ENCODE peak calls at places on chromosomes 2 and 18, in four cellular contexts. M is WTC11, U is K562, C is HepG2. I is an unnamed sample.

GRCh38 chr2:158889135-158889853 is 79.1 kb upstream of the TANC1 start:
- DNase-seq in M (no peak), U (no peak), C (no peak), I (no peak)

GRCh38 chr2:210169871-210170441 is 1.3 kb downstream of the KANSL1L start:
- DNase-seq in M (no peak), U (no peak), C (peak), I (no peak)

GRCh38 chr18:8747440-8747937 is 42.1 kb downstream of the MTCL1 start:
- DNase-seq in M (no peak), U (no peak), C (no peak), I (no peak)

GRCh38 chr2:9654429-9655100 is 23.8 kb upstream of the YWHAQ start:
- DNase-seq in M (no peak), U (no peak), C (no peak), I (no peak)

GRCh38 chr18:79930020-79930642 is 21.3 kb downstream of the SLC66A2 start:
- DNase-seq in M (no peak), U (no peak), C (no peak), I (no peak)

GRCh38 chr2:200252661-200253067 is 53.8 kb upstream of the SPATS2L start:
- DNase-seq in M (no peak), U (no peak), C (no peak), I (no peak)

GRCh38 chr2:5474716-5475115 is 217.5 kb upstream of the SOX11 start:
- DNase-seq in M (no peak), U (no peak), C (no peak), I (no peak)

GRCh38 chr2:176468471-176468870 is 199.2 kb downstream of the MTX2 start:
- DNase-seq in M (no peak), U (no peak), C (no peak), I (no peak)

GRCh38 chr2:174901075-174901474 is 104.1 kb downstream of the CHN1 start:
- DNase-seq in M (no peak), U (no peak), C (no peak), I (no peak)

GRCh38 chr2:77121518-77121917 is 400.7 kb downstream of the LRRTM4 start:
- DNase-seq in M (no peak), U (no peak), C (no peak), I (no peak)

GRCh38 chr2:64453710-64454315 is at the start of gene LGALSL:
- DNase-seq in M (peak), U (peak), C (peak), I (peak)

GRCh38 chr2:179593323-179593722 is 268.1 kb downstream of the ZNF385B start:
- DNase-seq in M (no peak), U (no peak), C (no peak), I (no peak)

GRCh38 chr18:57627488-57627887 is 5.9 kb upstream of the NARS1 start:
- DNase-seq in M (no peak), U (no peak), C (no peak), I (no peak)

GRCh38 chr2:217478831-217479435 is 523.9 kb downstream of the TNS1 start:
- DNase-seq in M (peak), U (no peak), C (no peak), I (no peak)

GRCh38 chr2:192194866-192195547 is at the start of gene TMEFF2:
- DNase-seq in M (peak), U (peak), C (peak), I (peak)

GRCh38 chr2:38856165-38856564 is 19.6 kb downstream of the DHX57 start:
- DNase-seq in M (no peak), U (no peak), C (no peak), I (no peak)

GRCh38 chr18:79873449-79874110 is 75.8 kb downstream of the KCNG2 start:
- DNase-seq in M (no peak), U (no peak), C (no peak), I (no peak)

GRCh38 chr2:106030287-106031268 is 163.5 kb downstream of the UXS1 start:
- DNase-seq in M (no peak), U (no peak), C (peak), I (no peak)

GRCh38 chr2:24477229-24477628 is 13.8 kb upstream of the NCOA1 start:
- DNase-seq in M (no peak), U (peak), C (no peak), I (no peak)

GRCh38 chr18:32530947-32531651 is 60.4 kb upstream of the GAREM1 start:
- DNase-seq in M (no peak), U (no peak), C (no peak), I (peak)

GRCh38 chr2:234102112-234102511 is 51.6 kb downstream of the SPP2 start:
- DNase-seq in M (no peak), U (no peak), C (peak), I (no peak)

GRCh38 chr2:14626873-14627272 is 5.6 kb upstream of the LRATD1 start:
- DNase-seq in M (no peak), U (no peak), C (no peak), I (no peak)

GRCh38 chr18:75211002-75211621 is 515 bp downstream of the TSHZ1 start:
- DNase-seq in M (no peak), U (peak), C (peak), I (no peak)

GRCh38 chr2:186059096-186059495 is 320.5 kb downstream of the FSIP2 start:
- DNase-seq in M (no peak), U (no peak), C (no peak), I (no peak)

GRCh38 chr18:48922801-48923730 is 27.7 kb downstream of the SMAD7 start:
- DNase-seq in M (peak), U (peak), C (no peak), I (no peak)

GRCh38 chr2:134558208-134558890 is 160.5 kb downstream of the TMEM163 start:
- DNase-seq in M (no peak), U (no peak), C (no peak), I (no peak)

GRCh38 chr2:101613073-101613704 is 84.3 kb upstream of the MAP4K4 start:
- DNase-seq in M (no peak), U (no peak), C (peak), I (no peak)

GRCh38 chr2:124149571-124149970 is 124.5 kb downstream of the CNTNAP5 start:
- DNase-seq in M (no peak), U (no peak), C (no peak), I (no peak)

GRCh38 chr18:76697441-76697901 is 124.9 kb upstream of the ZNF236 start:
- DNase-seq in M (no peak), U (no peak), C (no peak), I (no peak)

GRCh38 chr18:76699923-76700322 is 122.4 kb upstream of the ZNF236 start:
- DNase-seq in M (no peak), U (no peak), C (no peak), I (no peak)
- TF ChIP-seq ELF4 in M (no peak), U (no peak), C (no peak), I (no peak)

GRCh38 chr2:223696719-223697118 is 94.6 kb upstream of the SCG2 start:
- DNase-seq in M (no peak), U (no peak), C (peak), I (no peak)

GRCh38 chr2:223697921-223698645 is 95.9 kb upstream of the SCG2 start:
- DNase-seq in M (no peak), U (no peak), C (no peak), I (no peak)

GRCh38 chr2:223688094-223688835 is 86.1 kb upstream of the SCG2 start:
- DNase-seq in M (peak), U (no peak), C (no peak), I (no peak)

GRCh38 chr2:223697316-223697875 is 95.2 kb upstream of the SCG2 start:
- DNase-seq in M (no peak), U (no peak), C (no peak), I (no peak)

DNA sequence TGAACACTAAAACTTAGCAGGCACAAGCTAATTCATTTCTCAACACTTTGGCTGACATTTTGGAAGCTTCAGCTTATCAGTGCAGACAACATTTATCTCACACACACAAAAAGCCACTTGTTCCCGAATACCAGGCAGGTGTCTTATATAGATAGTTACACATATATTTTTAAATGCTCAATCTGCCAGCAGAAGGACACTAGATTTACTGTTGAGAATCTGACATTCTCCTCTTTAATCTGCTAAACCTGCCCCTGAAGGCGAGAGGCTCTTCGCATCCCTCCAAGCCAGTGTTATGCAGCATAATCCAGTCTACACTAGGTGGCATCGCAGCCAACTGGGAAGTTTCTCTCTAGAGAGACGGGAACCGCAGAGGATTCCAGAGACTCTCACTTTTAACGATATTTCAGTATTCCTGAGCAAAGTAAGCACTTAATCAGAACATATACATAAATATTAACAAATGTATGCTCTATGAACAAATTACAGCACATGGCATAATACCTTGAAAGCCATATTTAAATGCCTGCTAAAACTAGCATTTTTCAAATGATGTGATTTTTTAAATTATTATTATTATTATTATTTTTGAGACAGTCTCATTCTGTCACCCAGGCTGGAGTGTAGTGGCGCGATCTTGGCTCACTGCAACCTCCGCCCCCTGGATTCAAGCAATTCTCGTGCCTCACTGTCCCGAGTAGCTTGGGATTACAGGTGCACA is 90.2 kb upstream of the SCG2 start:
- DNase-seq in M (peak), U (peak), C (peak), I (peak)
- TF ChIP-seq ELF4 in M (no peak), U (no peak), C (no peak), I (no peak)

GRCh38 chr2:85728883-85729824 is 24.6 kb upstream of the ATOH8 start:
- DNase-seq in M (peak), U (peak), C (peak), I (peak)
- TF ChIP-seq ELF4 in M (no peak), U (no peak), C (no peak), I (no peak)

DNA sequence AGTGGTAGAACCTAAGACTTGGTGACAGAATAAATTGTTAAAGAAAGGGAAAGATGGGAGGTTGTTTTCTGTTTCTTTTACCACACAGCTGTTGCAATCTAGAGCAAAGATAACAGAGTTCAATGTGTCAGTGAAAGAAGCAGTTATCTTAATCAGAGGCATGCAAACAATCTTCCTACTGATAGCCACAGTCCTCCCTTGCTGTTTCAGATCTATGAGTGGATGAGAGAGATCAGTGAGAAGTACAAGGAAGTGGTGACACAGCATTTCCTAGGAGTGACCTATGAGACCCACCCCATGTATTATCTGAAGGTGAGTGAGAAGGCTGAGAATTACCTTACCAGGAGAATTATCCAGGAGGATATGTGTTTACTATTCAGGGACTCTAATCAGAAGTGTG is 15.9 kb downstream of the CPO start:
- DNase-seq in M (no peak), U (no peak), C (no peak), I (no peak)
- TF ChIP-seq ELF4 in M (no peak), U (no peak), C (no peak), I (no peak)

GRCh38 chr18:29271496-29271895 is 1094.6 kb upstream of the CDH2 start:
- DNase-seq in M (no peak), U (no peak), C (no peak), I (no peak)
- TF ChIP-seq ELF4 in M (no peak), U (no peak), C (no peak), I (no peak)

GRCh38 chr2:235964787-235965390 is 203.3 kb downstream of the GBX2 start:
- DNase-seq in M (no peak), U (no peak), C (no peak), I (no peak)
- TF ChIP-seq ELF4 in M (no peak), U (no peak), C (no peak), I (no peak)

GRCh38 chr2:157261199-157261782 is 3.8 kb downstream of the GALNT5 start:
- DNase-seq in M (no peak), U (peak), C (no peak), I (peak)
- TF ChIP-seq ELF4 in M (no peak), U (no peak), C (no peak), I (no peak)

GRCh38 chr2:109266998-109267854 is 138.2 kb downstream of the SH3RF3 start:
- DNase-seq in M (no peak), U (no peak), C (peak), I (no peak)

GRCh38 chr2:109266511-109266910 is 137.5 kb downstream of the SH3RF3 start:
- DNase-seq in M (no peak), U (no peak), C (no peak), I (no peak)

GRCh38 chr2:109265953-109266352 is 136.9 kb downstream of the SH3RF3 start:
- DNase-seq in M (no peak), U (no peak), C (no peak), I (no peak)

GRCh38 chr2:109265369-109265768 is 136.4 kb downstream of the SH3RF3 start:
- DNase-seq in M (no peak), U (no peak), C (no peak), I (no peak)

DNA sequence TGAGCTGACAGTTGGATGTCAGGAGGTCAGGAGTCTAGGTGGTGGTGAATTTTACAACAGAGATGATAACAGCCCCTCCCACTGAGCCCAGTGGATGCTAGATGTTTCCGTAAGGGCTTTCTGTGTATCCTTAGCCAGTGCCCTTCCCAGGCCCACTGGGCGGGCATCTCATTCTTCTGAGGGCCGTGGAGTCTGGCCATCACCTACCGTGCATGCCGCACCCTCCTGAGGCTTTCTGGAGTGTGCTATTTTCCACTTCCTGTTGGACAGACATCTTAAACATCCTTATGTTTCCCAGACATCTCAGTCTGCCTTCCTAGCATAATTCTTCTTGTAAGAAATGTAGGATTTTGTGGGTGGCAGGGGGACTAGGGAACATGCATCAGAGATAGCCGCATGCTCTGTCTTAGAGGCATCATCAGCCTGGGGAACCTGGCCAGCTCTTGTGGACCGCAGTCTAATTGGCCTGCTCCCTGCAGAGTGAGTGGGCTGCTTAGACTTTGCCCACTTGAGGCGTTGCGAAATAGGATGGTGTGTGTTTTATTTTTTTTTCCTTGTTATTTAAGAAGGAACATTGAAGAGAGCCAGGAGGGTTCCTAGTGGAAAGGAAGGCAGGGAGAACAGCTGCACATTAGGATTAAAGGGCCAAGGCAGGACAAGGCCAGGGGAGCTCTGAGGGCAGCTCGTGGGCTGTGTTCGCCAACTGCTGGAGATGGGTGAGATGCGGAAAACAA is 135.8 kb downstream of the SH3RF3 start:
- DNase-seq in M (no peak), U (no peak), C (peak), I (no peak)
- TF ChIP-seq ELF4 in M (no peak), U (no peak), C (no peak), I (no peak)

GRCh38 chr2:141329949-141330348 is 800.9 kb downstream of the LRP1B start:
- DNase-seq in M (no peak), U (no peak), C (no peak), I (no peak)

GRCh38 chr2:141331127-141331526 is 799.7 kb downstream of the LRP1B start:
- DNase-seq in M (no peak), U (no peak), C (no peak), I (no peak)
- TF ChIP-seq ELF4 in M (no peak), U (no peak), C (no peak), I (no peak)

GRCh38 chr2:96596596-96596995 is 41.5 kb downstream of the KANSL3 start:
- DNase-seq in M (no peak), U (no peak), C (no peak), I (no peak)
- TF ChIP-seq ELF4 in M (no peak), U (no peak), C (no peak), I (no peak)